ENCODE peak calls at places on chromosome 2, in ten cellular contexts. C, S, P, Y, F, Z, D, G, A and E are unnamed samples.

GRCh38 chr2:18506883-18507519 is 53.5 kb downstream of the RDH14 start:
- DNase-seq in Y (no peak), P (no peak), C (no peak), D (no peak), S (no peak), F (no peak), Z (no peak), A (no peak), G (no peak), E (no peak)

GRCh38 chr2:188297983-188298382 is 6.3 kb downstream of the GULP1 start:
- DNase-seq in S (no peak), C (no peak), P (no peak), D (no peak), F (no peak), Y (no peak), Z (no peak), A (no peak), G (no peak), E (no peak)

GRCh38 chr2:96811916-96812315 is 4.2 kb upstream of the CNNM3 start:
- DNase-seq in D (peak), G (no peak), S (no peak), P (peak), Z (peak), F (no peak), A (peak), Y (no peak), C (no peak), E (peak)

GRCh38 chr2:192499476-192499875 is 304.7 kb upstream of the TMEFF2 start:
- DNase-seq in C (no peak), F (no peak), P (no peak), A (no peak), G (no peak), S (no peak), Y (no peak), D (no peak), Z (peak), E (no peak)

GRCh38 chr2:26846881-26847662 is 860 bp upstream of the DPYSL5 start:
- DNase-seq in A (no peak), Y (no peak), S (no peak), F (peak), D (no peak), G (no peak), C (no peak), Z (no peak), P (peak), E (no peak)

GRCh38 chr2:127279781-127280180 is 14.2 kb downstream of the ERCC3 start:
- DNase-seq in C (no peak), Z (no peak), P (no peak), F (no peak), Y (no peak), D (no peak), S (no peak), G (no peak), A (no peak), E (no peak)

GRCh38 chr2:124261456-124261855 is 236.4 kb downstream of the CNTNAP5 start:
- DNase-seq in G (no peak), P (no peak), D (no peak), F (no peak), Z (no peak), Y (no peak), A (no peak), S (no peak), C (no peak), E (no peak)

GRCh38 chr2:80102026-80102425 is 202.5 kb downstream of the LRRTM1 start:
- DNase-seq in F (no peak), Y (no peak), D (no peak), A (no peak), C (no peak), Z (peak), G (no peak), P (peak), S (no peak), E (no peak)

GRCh38 chr2:199458806-199459285 is 1.1 kb upstream of the SATB2 start:
- DNase-seq in C (no peak), G (no peak), P (peak), Z (no peak), D (no peak), Y (no peak), A (no peak), S (no peak), F (peak), E (no peak)

GRCh38 chr2:97699765-97700444 is 13.5 kb upstream of the ZAP70 start:
- DNase-seq in A (no peak), P (peak), S (peak), C (peak), F (no peak), G (no peak), D (peak), Z (peak), Y (no peak), E (no peak)

GRCh38 chr2:98296435-98296834 is 49.8 kb upstream of the CNGA3 start:
- DNase-seq in A (no peak), D (no peak), Y (no peak), Z (no peak), C (no peak), S (no peak), F (no peak), P (peak), G (no peak), E (no peak)

GRCh38 chr2:144096531-144096930 is 423.4 kb downstream of the ZEB2 start:
- DNase-seq in P (no peak), G (no peak), D (no peak), C (peak), F (no peak), A (no peak), Y (no peak), S (no peak), Z (no peak), E (no peak)

GRCh38 chr2:212842544-212843185 is 304.1 kb upstream of the ERBB4 start:
- DNase-seq in S (no peak), G (no peak), F (no peak), Z (peak), C (peak), D (no peak), Y (no peak), A (no peak), P (peak), E (no peak)

GRCh38 chr2:120231564-120231973 is 8.4 kb upstream of the TMEM185B start:
- DNase-seq in C (no peak), F (no peak), Y (peak), G (no peak), D (no peak), P (no peak), Z (no peak), S (no peak), A (peak), E (peak)

GRCh38 chr2:144515694-144516416 is 4.1 kb downstream of the ZEB2 start:
- DNase-seq in S (no peak), G (peak), Y (peak), F (peak), A (no peak), D (peak), Z (peak), C (no peak), P (peak), E (no peak)

GRCh38 chr2:222671259-222672067 is at the start of gene MOGAT1:
- DNase-seq in F (peak), Y (peak), G (peak), D (peak), P (peak), C (no peak), S (peak), Z (no peak), A (peak), E (no peak)

GRCh38 chr2:75605770-75606535 is 40.6 kb upstream of the MRPL19 start:
- DNase-seq in G (no peak), Y (no peak), F (no peak), D (no peak), S (no peak), A (no peak), C (peak), P (peak), Z (peak), E (no peak)

DNA sequence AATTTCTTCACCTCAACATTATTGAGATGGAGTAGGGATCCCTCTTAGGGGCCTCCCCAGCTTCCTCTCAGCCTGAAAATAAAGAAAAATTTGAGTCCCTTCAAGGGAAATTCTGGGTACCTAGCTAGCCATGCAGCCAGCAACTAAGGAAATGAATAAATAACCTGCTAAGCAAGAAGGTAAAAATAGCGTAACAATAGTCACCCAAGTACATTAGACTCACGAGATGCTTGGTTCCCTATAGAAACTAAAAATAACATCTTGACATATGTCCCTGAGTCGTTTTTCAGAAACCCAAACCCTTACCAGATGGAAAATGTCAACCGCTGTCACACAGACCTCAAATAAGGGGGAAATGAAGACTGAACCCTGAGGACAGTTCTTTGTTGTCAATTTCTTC is 51.9 kb downstream of the CACNB4 start:
- DNase-seq in S (no peak), A (no peak), C (no peak), Z (no peak), D (no peak), Y (no peak), F (no peak), P (no peak), G (no peak), E (no peak)
- TF ChIP-seq CTCF in S (no peak), A (no peak), C (no peak), Z (no peak), D (no peak), Y (no peak), F (no peak), P (no peak), G (no peak), E (no peak)

GRCh38 chr2:1543776-1544477 is 130.7 kb downstream of the TPO start:
- DNase-seq in D (no peak), Y (no peak), C (no peak), A (no peak), P (no peak), S (no peak), Z (no peak), G (no peak), F (no peak), E (no peak)

GRCh38 chr2:1544478-1545069 is 131.3 kb downstream of the TPO start:
- DNase-seq in Y (no peak), G (no peak), A (no peak), Z (peak), S (no peak), C (no peak), P (peak), D (no peak), F (no peak), E (no peak)

GRCh38 chr2:1548910-1549673 is 135.8 kb downstream of the TPO start:
- DNase-seq in C (no peak), A (peak), D (no peak), G (no peak), S (no peak), F (no peak), Y (no peak), P (peak), Z (no peak), E (no peak)

GRCh38 chr2:1546023-1546591 is 132.8 kb downstream of the TPO start:
- DNase-seq in C (peak), P (peak), Y (peak), G (no peak), D (no peak), S (no peak), Z (peak), F (no peak), A (no peak), E (no peak)

DNA sequence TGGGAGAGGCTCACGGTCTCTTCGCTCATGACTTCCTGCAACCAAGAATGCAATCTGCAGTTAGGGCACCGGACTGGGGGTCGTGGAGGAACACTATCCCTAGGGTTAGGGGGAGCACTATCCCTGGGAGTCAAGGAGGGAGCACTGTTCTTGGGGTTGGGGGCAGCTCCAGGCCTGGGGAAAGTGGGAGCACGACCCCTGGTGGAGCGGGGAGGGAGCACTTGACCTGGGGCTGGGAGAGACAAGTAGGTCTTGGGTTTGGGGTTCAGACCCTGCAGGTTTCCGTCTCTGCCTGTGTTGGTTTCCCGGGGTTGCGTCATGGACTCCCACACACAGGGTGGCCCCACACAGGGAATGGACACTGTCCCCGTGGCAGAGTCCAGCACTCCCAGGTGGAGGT is 133.6 kb downstream of the TPO start:
- DNase-seq in P (no peak), Y (no peak), G (no peak), A (no peak), S (no peak), C (no peak), F (no peak), D (no peak), Z (no peak), E (no peak)
- TF ChIP-seq CTCF in P (no peak), Y (no peak), G (no peak), A (no peak), S (no peak), C (peak), F (no peak), D (no peak), Z (peak), E (no peak)

DNA sequence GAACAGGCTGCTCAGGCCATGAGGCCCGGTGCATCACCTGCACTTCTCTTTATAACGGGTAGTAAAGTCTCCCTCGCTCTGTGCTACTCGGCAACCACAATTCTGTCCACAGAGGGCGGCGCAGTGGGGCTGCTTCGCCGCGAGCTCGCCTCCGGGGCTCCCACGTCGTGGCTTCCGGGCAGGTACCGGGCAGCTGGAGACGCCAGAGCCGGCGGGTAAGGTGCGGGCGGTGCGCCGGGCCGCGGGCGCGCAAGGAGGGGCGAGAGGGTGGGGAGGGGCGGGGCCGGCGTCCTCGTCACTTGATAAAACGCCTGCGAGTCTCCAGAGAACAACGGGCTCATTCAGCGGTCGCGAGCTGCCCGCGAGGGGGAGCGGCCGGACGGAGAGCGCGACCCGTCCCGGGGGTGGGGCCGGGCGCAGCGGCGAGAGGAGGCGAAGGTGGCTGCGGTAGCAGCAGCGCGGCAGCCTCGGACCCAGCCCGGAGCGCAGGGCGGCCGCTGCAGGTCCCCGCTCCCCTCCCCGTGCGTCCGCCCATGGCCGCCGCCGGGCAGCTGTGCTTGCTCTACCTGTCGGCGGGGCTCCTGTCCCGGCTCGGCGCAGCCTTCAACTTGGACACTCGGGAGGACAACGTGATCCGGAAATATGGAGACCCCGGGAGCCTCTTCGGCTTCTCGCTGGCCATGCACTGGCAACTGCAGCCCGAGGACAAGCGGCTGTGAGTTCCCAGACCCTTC is at the start of gene ITGA6:
- DNase-seq in Z (no peak), F (peak), D (peak), Y (peak), G (peak), A (peak), C (no peak), S (peak), P (peak), E (peak)
- TF ChIP-seq CTCF in Z (no peak), F (peak), D (peak), Y (no peak), G (peak), A (no peak), C (no peak), S (no peak), P (no peak), E (no peak)

GRCh38 chr2:11320698-11321492 is 23.5 kb downstream of the ROCK2 start:
- DNase-seq in A (peak), F (peak), D (no peak), S (no peak), C (no peak), Z (no peak), P (no peak), Y (no peak), G (no peak), E (no peak)
- TF ChIP-seq CTCF in A (no peak), F (no peak), D (no peak), S (no peak), C (no peak), Z (no peak), P (no peak), Y (no peak), G (no peak), E (no peak)

GRCh38 chr2:9045595-9045994 is 42.1 kb upstream of the MBOAT2 start:
- DNase-seq in G (no peak), C (no peak), F (no peak), P (no peak), D (no peak), S (no peak), Z (no peak), Y (no peak), A (no peak), E (no peak)
- TF ChIP-seq CTCF in G (no peak), C (no peak), F (no peak), P (no peak), D (no peak), S (no peak), Z (no peak), Y (no peak), A (no peak), E (no peak)